ENCODE peak calls at places on chromosomes 2 and 18, in ten cellular contexts. I, J, H, B, Z, S, M, P, L and A are unnamed samples.

GRCh38 chr2:186339716-186340115 is 146.3 kb upstream of the ZC3H15 start:
- DNase-seq in I (no peak), J (no peak), H (peak; percentile 46), B (no peak), Z (no peak), S (no peak), M (no peak), P (no peak), L (no peak), A (no peak)

GRCh38 chr18:52499646-52500045 is 159.6 kb downstream of the DCC start:
- DNase-seq in I (no peak), J (no peak), H (no peak), B (peak; percentile 25), Z (no peak), S (no peak), M (peak; percentile 37), P (no peak), L (no peak), A (no peak)

GRCh38 chr2:195027947-195028346 is 629.1 kb upstream of the SLC39A10 start:
- DNase-seq in I (no peak), J (no peak), H (no peak), B (no peak), Z (no peak), S (no peak), M (peak; percentile 24), P (no peak), L (no peak), A (no peak)

GRCh38 chr2:126657146-126657635 is 1.2 kb downstream of the GYPC start:
- DNase-seq in I (peak; percentile 74), J (no peak), H (peak; percentile 97), B (no peak), Z (peak; percentile 93), S (peak; percentile 10), M (no peak), P (no peak), L (no peak), A (peak; percentile 42)

GRCh38 chr2:84865181-84865783 is 15.6 kb downstream of the TRABD2A start:
- DNase-seq in I (no peak), J (no peak), H (peak; percentile 53), B (no peak), Z (peak; percentile 47), S (no peak), M (peak; percentile 40), P (no peak), L (no peak), A (no peak)

GRCh38 chr18:48974304-48975220 is 23.8 kb upstream of the SMAD7 start:
- DNase-seq in I (no peak), J (peak; percentile 42), H (peak; percentile 30), B (no peak), Z (no peak), S (no peak), M (no peak), P (peak; percentile 33), L (no peak), A (no peak)

GRCh38 chr2:175363719-175364118 is 182.2 kb upstream of the ATP5MC3 start:
- DNase-seq in I (no peak), J (no peak), H (no peak), B (peak; percentile 94), Z (no peak), S (no peak), M (no peak), P (no peak), L (no peak), A (no peak)

GRCh38 chr2:179059026-179059680 is 9.2 kb upstream of the CCDC141 start:
- DNase-seq in I (no peak), J (no peak), H (no peak), B (no peak), Z (no peak), S (no peak), M (no peak), P (no peak), L (no peak), A (no peak)

GRCh38 chr2:47984041-47984440 is 77.7 kb upstream of the FBXO11 start:
- DNase-seq in I (no peak), J (no peak), H (peak; percentile 6), B (no peak), Z (peak; percentile 74), S (no peak), M (peak; percentile 84), P (no peak), L (no peak), A (no peak)

GRCh38 chr2:38806407-38807071 is 28.5 kb downstream of the GEMIN6 start:
- DNase-seq in I (no peak), J (no peak), H (no peak), B (no peak), Z (no peak), S (no peak), M (no peak), P (no peak), L (no peak), A (no peak)

GRCh38 chr2:211045025-211045424 is 488.6 kb downstream of the CPS1 start:
- DNase-seq in I (no peak), J (no peak), H (no peak), B (no peak), Z (no peak), S (no peak), M (no peak), P (no peak), L (no peak), A (no peak)

GRCh38 chr2:121074322-121074932 is 210.6 kb downstream of the TFCP2L1 start:
- DNase-seq in I (no peak), J (no peak), H (peak; percentile 28), B (no peak), Z (peak; percentile 61), S (no peak), M (no peak), P (no peak), L (no peak), A (no peak)

GRCh38 chr2:212595036-212595654 is 56.5 kb upstream of the ERBB4 start:
- DNase-seq in I (no peak), J (no peak), H (peak; percentile 39), B (peak; percentile 51), Z (peak; percentile 26), S (no peak), M (peak; percentile 24), P (no peak), L (no peak), A (no peak)

GRCh38 chr2:209314641-209315040 is 109.2 kb upstream of the MAP2 start:
- DNase-seq in I (no peak), J (no peak), H (peak; percentile 19), B (no peak), Z (peak; percentile 8), S (no peak), M (peak; percentile 14), P (no peak), L (no peak), A (no peak)

GRCh38 chr2:112658820-112659667 is 13.3 kb downstream of the SLC20A1 start:
- DNase-seq in I (no peak), J (no peak), H (no peak), B (no peak), Z (no peak), S (no peak), M (no peak), P (no peak), L (no peak), A (no peak)

GRCh38 chr2:182144780-182145170 is 159.1 kb downstream of the PPP1R1C start:
- DNase-seq in I (no peak), J (no peak), H (peak; percentile 51), B (no peak), Z (no peak), S (no peak), M (no peak), P (no peak), L (no peak), A (peak; percentile 11)

GRCh38 chr2:240386321-240386720 is 49.1 kb upstream of the GPC1 start:
- DNase-seq in I (no peak), J (peak; percentile 5), H (no peak), B (no peak), Z (no peak), S (no peak), M (no peak), P (no peak), L (no peak), A (no peak)

GRCh38 chr2:8872821-8873432 is 35.5 kb upstream of the KIDINS220 start:
- DNase-seq in I (no peak), J (no peak), H (peak; percentile 82), B (peak; percentile 74), Z (peak; percentile 57), S (no peak), M (peak; percentile 68), P (no peak), L (no peak), A (no peak)

GRCh38 chr2:43269074-43269572 is 42.7 kb upstream of the ZFP36L2 start:
- DNase-seq in I (peak; percentile 91), J (peak; percentile 79), H (peak; percentile 99), B (peak; percentile 8), Z (peak; percentile 98), S (no peak), M (peak; percentile 74), P (peak; percentile 18), L (peak; percentile 36), A (peak; percentile 96)

GRCh38 chr18:46072959-46073358 is 899 bp upstream of the PSTPIP2 start:
- DNase-seq in I (no peak), J (no peak), H (no peak), B (no peak), Z (no peak), S (no peak), M (no peak), P (no peak), L (no peak), A (no peak)

GRCh38 chr2:168612719-168613118 is 156.6 kb downstream of the CERS6 start:
- DNase-seq in I (no peak), J (no peak), H (no peak), B (no peak), Z (no peak), S (no peak), M (no peak), P (no peak), L (no peak), A (no peak)

GRCh38 chr18:61154866-61155265 is 178.4 kb upstream of the CDH20 start:
- DNase-seq in I (no peak), J (no peak), H (no peak), B (no peak), Z (no peak), S (no peak), M (no peak), P (no peak), L (no peak), A (no peak)

GRCh38 chr2:236156860-236157194 is 11.4 kb downstream of the GBX2 start:
- DNase-seq in I (no peak), J (no peak), H (no peak), B (no peak), Z (no peak), S (no peak), M (no peak), P (no peak), L (no peak), A (no peak)

GRCh38 chr18:43563780-43564179 is 286.5 kb upstream of the SYT4 start:
- DNase-seq in I (no peak), J (peak; percentile 18), H (peak; percentile 55), B (peak; percentile 70), Z (peak; percentile 23), S (no peak), M (peak; percentile 36), P (peak; percentile 52), L (peak; percentile 17), A (peak; percentile 56)

GRCh38 chr2:34806396-34806795 is 1207.3 kb upstream of the FAM98A start:
- DNase-seq in I (no peak), J (no peak), H (no peak), B (no peak), Z (no peak), S (no peak), M (no peak), P (no peak), L (no peak), A (no peak)

GRCh38 chr2:27007416-27008374 is 25.1 kb upstream of the TMEM214 start:
- DNase-seq in I (no peak), J (no peak), H (no peak), B (no peak), Z (no peak), S (no peak), M (no peak), P (no peak), L (no peak), A (no peak)

GRCh38 chr2:159188449-159188848 is 98.1 kb downstream of the WDSUB1 start:
- DNase-seq in I (no peak), J (no peak), H (no peak), B (no peak), Z (no peak), S (no peak), M (no peak), P (no peak), L (no peak), A (no peak)

GRCh38 chr2:201642086-201642578 is 1.2 kb downstream of the TMEM237 start:
- DNase-seq in I (peak; percentile 6), J (no peak), H (no peak), B (peak; percentile 76), Z (no peak), S (no peak), M (no peak), P (no peak), L (no peak), A (no peak)